ENCODE peak calls at places on chromosomes 4 and X, in six cellular contexts. One of them, this sample, is unnamed.
A peak's percentile ranks its signal among the peaks of the same experiment; 100 is the strongest.

GRCh38 chrX:21374994-21375794 is 976 bp downstream of the CNKSR2 start:
- DNase-seq in tibial nerve: no peak
- DNase-seq in AG04450: no peak
- DNase-seq in lower lobe of right lung: peak; percentile 32
- DNase-seq in ovary: peak; percentile 12
- DNase-seq in stomach: no peak
- DNase-seq in this sample: no peak

GRCh38 chr4:70197842-70198241 is 2.3 kb downstream of the ODAM start:
- DNase-seq in tibial nerve: no peak
- DNase-seq in AG04450: no peak
- DNase-seq in lower lobe of right lung: peak; percentile 47
- DNase-seq in ovary: no peak
- DNase-seq in stomach: peak; percentile 83
- DNase-seq in this sample: no peak

GRCh38 chrX:71111141-71111843 is at the start of gene IL2RG:
- DNase-seq in tibial nerve: no peak
- DNase-seq in AG04450: no peak
- DNase-seq in lower lobe of right lung: no peak
- DNase-seq in ovary: no peak
- DNase-seq in stomach: peak; percentile 46
- DNase-seq in this sample: no peak

GRCh38 chr4:74555231-74555630 is 110.3 kb downstream of the AREG start:
- DNase-seq in tibial nerve: no peak
- DNase-seq in AG04450: peak; percentile 21
- DNase-seq in lower lobe of right lung: no peak
- DNase-seq in ovary: no peak
- DNase-seq in stomach: no peak
- DNase-seq in this sample: no peak

GRCh38 chr4:99652596-99653436 is 4.8 kb downstream of the C4orf54 start:
- DNase-seq in tibial nerve: no peak
- DNase-seq in AG04450: no peak
- DNase-seq in lower lobe of right lung: peak; percentile 45
- DNase-seq in ovary: peak; percentile 29
- DNase-seq in stomach: no peak
- DNase-seq in this sample: no peak

GRCh38 chr4:109303141-109303499 is 662 bp upstream of the COL25A1 start:
- DNase-seq in tibial nerve: no peak
- DNase-seq in AG04450: no peak
- DNase-seq in lower lobe of right lung: no peak
- DNase-seq in ovary: peak; percentile 16
- DNase-seq in stomach: no peak
- DNase-seq in this sample: no peak

GRCh38 chr4:74501579-74501978 is 56.6 kb downstream of the AREG start:
- DNase-seq in tibial nerve: no peak
- DNase-seq in AG04450: peak; percentile 75
- DNase-seq in lower lobe of right lung: no peak
- DNase-seq in ovary: no peak
- DNase-seq in stomach: no peak
- DNase-seq in this sample: no peak

GRCh38 chrX:112746812-112747630 is 67.3 kb upstream of the LHFPL1 start:
- DNase-seq in tibial nerve: no peak
- DNase-seq in AG04450: no peak
- DNase-seq in lower lobe of right lung: no peak
- DNase-seq in ovary: no peak
- DNase-seq in stomach: no peak
- DNase-seq in this sample: no peak

GRCh38 chr4:81781824-81782223 is 310.1 kb upstream of the RASGEF1B start:
- DNase-seq in tibial nerve: no peak
- DNase-seq in AG04450: no peak
- DNase-seq in lower lobe of right lung: no peak
- DNase-seq in ovary: no peak
- DNase-seq in stomach: no peak
- DNase-seq in this sample: no peak

GRCh38 chrX:67384403-67384802 is 159.4 kb upstream of the AR start:
- DNase-seq in tibial nerve: no peak
- DNase-seq in AG04450: no peak
- DNase-seq in lower lobe of right lung: no peak
- DNase-seq in ovary: no peak
- DNase-seq in stomach: no peak
- DNase-seq in this sample: no peak

GRCh38 chrX:128020701-128021100 is 31.5 kb downstream of the ACTRT1 start:
- DNase-seq in tibial nerve: no peak
- DNase-seq in AG04450: no peak
- DNase-seq in lower lobe of right lung: no peak
- DNase-seq in ovary: no peak
- DNase-seq in stomach: no peak
- DNase-seq in this sample: no peak

GRCh38 chr4:1209821-1210220 is 37.4 kb upstream of the SPON2 start:
- DNase-seq in tibial nerve: peak; percentile 66
- DNase-seq in AG04450: peak; percentile 55
- DNase-seq in lower lobe of right lung: peak; percentile 62
- DNase-seq in ovary: peak; percentile 88
- DNase-seq in stomach: peak; percentile 52
- DNase-seq in this sample: peak; percentile 31

GRCh38 chr4:39730067-39730466 is 32.1 kb downstream of the UBE2K start:
- DNase-seq in tibial nerve: no peak
- DNase-seq in AG04450: no peak
- DNase-seq in lower lobe of right lung: no peak
- DNase-seq in ovary: no peak
- DNase-seq in stomach: no peak
- DNase-seq in this sample: no peak

GRCh38 chr4:3227878-3228675 is 20.9 kb upstream of the MSANTD1 start:
- DNase-seq in tibial nerve: no peak
- DNase-seq in AG04450: no peak
- DNase-seq in lower lobe of right lung: peak; percentile 38
- DNase-seq in ovary: peak; percentile 22
- DNase-seq in stomach: no peak
- DNase-seq in this sample: no peak

GRCh38 chr4:177235026-177235425 is 74.6 kb upstream of the NEIL3 start:
- DNase-seq in tibial nerve: no peak
- DNase-seq in AG04450: no peak
- DNase-seq in lower lobe of right lung: no peak
- DNase-seq in ovary: no peak
- DNase-seq in stomach: no peak
- DNase-seq in this sample: no peak

GRCh38 chr4:148103647-148104355 is 338.4 kb downstream of the NR3C2 start:
- DNase-seq in tibial nerve: no peak
- DNase-seq in AG04450: no peak
- DNase-seq in lower lobe of right lung: no peak
- DNase-seq in ovary: no peak
- DNase-seq in stomach: no peak
- DNase-seq in this sample: no peak

GRCh38 chr4:176256921-176257320 is 12.1 kb downstream of the ASB5 start:
- DNase-seq in tibial nerve: no peak
- DNase-seq in AG04450: no peak
- DNase-seq in lower lobe of right lung: no peak
- DNase-seq in ovary: no peak
- DNase-seq in stomach: no peak
- DNase-seq in this sample: no peak

GRCh38 chr4:155772459-155773195 is 13.8 kb downstream of the GUCY1B1 start:
- DNase-seq in tibial nerve: no peak
- DNase-seq in AG04450: no peak
- DNase-seq in lower lobe of right lung: no peak
- DNase-seq in ovary: no peak
- DNase-seq in stomach: no peak
- DNase-seq in this sample: no peak

GRCh38 chrX:37976153-37976552 is 30.2 kb upstream of the SYTL5 start:
- DNase-seq in tibial nerve: no peak
- DNase-seq in AG04450: no peak
- DNase-seq in lower lobe of right lung: no peak
- DNase-seq in ovary: no peak
- DNase-seq in stomach: no peak
- DNase-seq in this sample: no peak

GRCh38 chr4:147760176-147760575 is 28.3 kb downstream of the ARHGAP10 start:
- DNase-seq in tibial nerve: no peak
- DNase-seq in AG04450: no peak
- DNase-seq in lower lobe of right lung: no peak
- DNase-seq in ovary: no peak
- DNase-seq in stomach: peak; percentile 60
- DNase-seq in this sample: no peak

GRCh38 chr4:124035364-124036036 is 638.9 kb downstream of the SPRY1 start:
- DNase-seq in tibial nerve: no peak
- DNase-seq in AG04450: no peak
- DNase-seq in lower lobe of right lung: no peak
- DNase-seq in ovary: no peak
- DNase-seq in stomach: no peak
- DNase-seq in this sample: no peak

GRCh38 chr4:182015893-182016292 is 227.3 kb upstream of the TENM3 start:
- DNase-seq in tibial nerve: no peak
- DNase-seq in AG04450: no peak
- DNase-seq in lower lobe of right lung: no peak
- DNase-seq in ovary: no peak
- DNase-seq in stomach: no peak
- DNase-seq in this sample: no peak

GRCh38 chr4:186249785-186250739 is 15.9 kb upstream of the F11 start:
- DNase-seq in tibial nerve: no peak
- DNase-seq in AG04450: peak; percentile 50
- DNase-seq in lower lobe of right lung: no peak
- DNase-seq in ovary: no peak
- DNase-seq in stomach: no peak
- DNase-seq in this sample: no peak

GRCh38 chrX:70087857-70088256 is 25.6 kb downstream of the OTUD6A start:
- DNase-seq in tibial nerve: no peak
- DNase-seq in AG04450: no peak
- DNase-seq in lower lobe of right lung: no peak
- DNase-seq in ovary: no peak
- DNase-seq in stomach: peak; percentile 50
- DNase-seq in this sample: no peak

DNA sequence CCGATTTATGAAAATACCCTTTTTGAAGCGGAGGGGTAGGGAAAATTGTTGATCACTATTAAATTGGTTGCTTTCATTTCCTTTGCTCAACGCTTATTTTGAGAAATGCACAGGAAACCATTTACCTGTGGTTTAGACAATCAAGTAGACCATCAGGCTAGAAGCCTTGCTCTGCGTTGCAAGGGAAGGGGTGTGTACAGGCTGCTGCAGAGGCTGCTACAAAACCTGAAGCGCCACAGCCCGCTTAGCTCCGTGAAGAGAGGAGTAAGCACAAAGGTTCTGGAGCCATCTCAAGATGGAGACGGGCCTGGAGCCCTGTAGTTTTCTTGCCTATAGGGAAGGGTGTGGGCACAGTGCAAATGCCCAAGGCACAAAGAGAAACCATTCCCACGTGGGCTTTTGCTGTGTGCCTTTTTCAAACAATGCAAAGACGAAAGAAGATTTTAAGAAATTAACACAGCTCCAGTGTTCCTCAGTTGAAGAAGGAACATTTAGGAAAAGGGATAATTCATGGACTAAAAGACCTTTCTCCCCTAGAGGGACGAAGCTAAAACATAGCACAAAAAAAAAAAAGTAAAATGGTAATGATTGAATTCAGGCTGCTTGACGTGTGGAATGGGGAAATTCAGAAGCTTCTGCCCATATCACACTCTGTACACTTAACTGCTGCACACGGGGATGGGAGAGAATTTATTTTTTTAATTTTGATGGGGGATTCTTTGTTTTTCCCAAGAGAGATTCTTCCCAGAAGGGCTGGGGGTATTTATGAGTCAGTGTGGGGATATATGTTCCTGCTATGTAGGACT is 3.5 kb downstream of the TMSB4X start:
- DNase-seq in tibial nerve: no peak
- DNase-seq in AG04450: peak; percentile 79
- DNase-seq in lower lobe of right lung: peak; percentile 71
- DNase-seq in ovary: peak; percentile 44
- DNase-seq in stomach: peak; percentile 75
- DNase-seq in this sample: no peak
- H3K4me3 ChIP-seq in tibial nerve: peak overlapping the region; percentile 77
- H3K4me3 ChIP-seq in AG04450: peak overlapping the region; percentile 81
- H3K4me3 ChIP-seq in lower lobe of right lung: peak overlapping the region; percentile 76
- H3K4me3 ChIP-seq in ovary: peak overlapping the region; percentile 54
- H3K4me3 ChIP-seq in stomach: peak overlapping the region; percentile 67
- H3K4me3 ChIP-seq in this sample: peak overlapping the region; percentile 69

GRCh38 chr4:7847206-7847605 is 92.5 kb downstream of the AFAP1 start:
- DNase-seq in tibial nerve: no peak
- DNase-seq in AG04450: no peak
- DNase-seq in lower lobe of right lung: no peak
- DNase-seq in ovary: no peak
- DNase-seq in stomach: no peak
- DNase-seq in this sample: no peak

GRCh38 chr4:7854211-7854610 is 85.5 kb downstream of the AFAP1 start:
- DNase-seq in tibial nerve: no peak
- DNase-seq in AG04450: no peak
- DNase-seq in lower lobe of right lung: no peak
- DNase-seq in ovary: no peak
- DNase-seq in stomach: no peak
- DNase-seq in this sample: no peak

GRCh38 chr4:7852568-7853185 is 87.0 kb downstream of the AFAP1 start:
- DNase-seq in tibial nerve: peak; percentile 48
- DNase-seq in AG04450: no peak
- DNase-seq in lower lobe of right lung: no peak
- DNase-seq in ovary: no peak
- DNase-seq in stomach: no peak
- DNase-seq in this sample: no peak

GRCh38 chr4:7853271-7853670 is 86.4 kb downstream of the AFAP1 start:
- DNase-seq in tibial nerve: no peak
- DNase-seq in AG04450: no peak
- DNase-seq in lower lobe of right lung: no peak
- DNase-seq in ovary: no peak
- DNase-seq in stomach: no peak
- DNase-seq in this sample: no peak

GRCh38 chr4:7850489-7850888 is 89.2 kb downstream of the AFAP1 start:
- DNase-seq in tibial nerve: no peak
- DNase-seq in AG04450: no peak
- DNase-seq in lower lobe of right lung: no peak
- DNase-seq in ovary: no peak
- DNase-seq in stomach: no peak
- DNase-seq in this sample: no peak
- TF ChIP-seq CTCF in tibial nerve: no peak
- TF ChIP-seq CTCF in AG04450: no peak
- TF ChIP-seq CTCF in lower lobe of right lung: no peak
- TF ChIP-seq CTCF in ovary: no peak
- TF ChIP-seq CTCF in stomach: no peak
- TF ChIP-seq CTCF in this sample: no peak

GRCh38 chr4:13921805-13922204 is 294.3 kb upstream of the BOD1L1 start:
- DNase-seq in tibial nerve: no peak
- DNase-seq in AG04450: no peak
- DNase-seq in lower lobe of right lung: no peak
- DNase-seq in ovary: no peak
- DNase-seq in stomach: no peak
- DNase-seq in this sample: no peak
- H3K27ac ChIP-seq in tibial nerve: no peak overlapping the region
- H3K27ac ChIP-seq in AG04450: peak overlapping the region; percentile 96
- H3K27ac ChIP-seq in lower lobe of right lung: no peak overlapping the region
- H3K27ac ChIP-seq in ovary: no peak overlapping the region
- H3K27ac ChIP-seq in stomach: no peak overlapping the region
- H3K27ac ChIP-seq in this sample: no peak overlapping the region

GRCh38 chrX:15298780-15299179 is 16.7 kb downstream of the ASB11 start:
- DNase-seq in tibial nerve: no peak
- DNase-seq in AG04450: no peak
- DNase-seq in lower lobe of right lung: no peak
- DNase-seq in ovary: no peak
- DNase-seq in stomach: no peak
- DNase-seq in this sample: no peak

GRCh38 chrX:15298201-15298600 is 17.2 kb downstream of the ASB11 start:
- DNase-seq in tibial nerve: no peak
- DNase-seq in AG04450: no peak
- DNase-seq in lower lobe of right lung: no peak
- DNase-seq in ovary: no peak
- DNase-seq in stomach: no peak
- DNase-seq in this sample: no peak

GRCh38 chrX:15301924-15302323 is 13.5 kb downstream of the ASB11 start:
- DNase-seq in tibial nerve: peak; percentile 20
- DNase-seq in AG04450: no peak
- DNase-seq in lower lobe of right lung: peak; percentile 74
- DNase-seq in ovary: no peak
- DNase-seq in stomach: no peak
- DNase-seq in this sample: no peak

GRCh38 chrX:15299945-15300851 is 15.2 kb downstream of the ASB11 start:
- DNase-seq in tibial nerve: no peak
- DNase-seq in AG04450: no peak
- DNase-seq in lower lobe of right lung: no peak
- DNase-seq in ovary: no peak
- DNase-seq in stomach: no peak
- DNase-seq in this sample: no peak
- H3K4me3 ChIP-seq in tibial nerve: no peak overlapping the region
- H3K4me3 ChIP-seq in AG04450: no peak overlapping the region
- H3K4me3 ChIP-seq in lower lobe of right lung: no peak overlapping the region
- H3K4me3 ChIP-seq in ovary: no peak overlapping the region
- H3K4me3 ChIP-seq in stomach: no peak overlapping the region
- H3K4me3 ChIP-seq in this sample: no peak overlapping the region

This sample was measured in dorsolateral prefrontal cortex.